ENCODE peak calls at places on chromosomes 12 and 14, in seven cellular contexts. N, Z, F, G, C, B and J are unnamed samples.

GRCh38 chr12:26318661-26319068 is 123.3 kb downstream of the SSPN start:
- DNase-seq in N (no peak), Z (no peak), F (peak; percentile 94), G (no peak), C (peak; percentile 68), B (no peak), J (no peak)

GRCh38 chr12:4518106-4518728 is 20.5 kb upstream of the RAD51AP1 start:
- DNase-seq in N (no peak), Z (no peak), F (peak; percentile 23), G (no peak), C (no peak), B (no peak), J (no peak)

GRCh38 chr14:102683399-102684275 is 91.2 kb downstream of the RCOR1 start:
- DNase-seq in N (no peak), Z (no peak), F (no peak), G (no peak), C (no peak), B (no peak), J (no peak)

GRCh38 chr14:81144811-81145598 is 75.8 kb downstream of the GTF2A1 start:
- DNase-seq in N (no peak), Z (no peak), F (peak; percentile 7), G (no peak), C (no peak), B (no peak), J (peak; percentile 69)

GRCh38 chr14:44463386-44464004 is 43.6 kb downstream of the FSCB start:
- DNase-seq in N (no peak), Z (no peak), F (no peak), G (no peak), C (no peak), B (peak; percentile 93), J (peak; percentile 89)

GRCh38 chr12:68976304-68976915 is 43.4 kb upstream of the CPM start:
- DNase-seq in N (no peak), Z (no peak), F (no peak), G (no peak), C (no peak), B (no peak), J (no peak)

GRCh38 chr12:117360222-117360550 is 1.2 kb downstream of the NOS1 start:
- DNase-seq in N (no peak), Z (no peak), F (no peak), G (no peak), C (no peak), B (no peak), J (no peak)

GRCh38 chr12:50065726-50066310 is 8.4 kb downstream of the ASIC1 start:
- DNase-seq in N (no peak), Z (no peak), F (no peak), G (no peak), C (no peak), B (no peak), J (no peak)

GRCh38 chr12:12892670-12893290 is 1.4 kb downstream of the GPRC5A start:
- DNase-seq in N (no peak), Z (no peak), F (no peak), G (no peak), C (no peak), B (no peak), J (no peak)

GRCh38 chr12:117714203-117714602 is 254.6 kb downstream of the KSR2 start:
- DNase-seq in N (no peak), Z (no peak), F (no peak), G (no peak), C (no peak), B (no peak), J (no peak)

GRCh38 chr12:3152013-3152412 is 74.8 kb downstream of the TSPAN9 start:
- DNase-seq in N (no peak), Z (no peak), F (peak; percentile 72), G (no peak), C (no peak), B (no peak), J (no peak)

GRCh38 chr12:119307747-119308146 is 26.8 kb upstream of the CCDC60 start:
- DNase-seq in N (no peak), Z (no peak), F (no peak), G (no peak), C (no peak), B (no peak), J (no peak)

GRCh38 chr12:42364692-42365091 is 38.7 kb downstream of the PPHLN1 start:
- DNase-seq in N (no peak), Z (no peak), F (no peak), G (no peak), C (no peak), B (no peak), J (no peak)

GRCh38 chr12:21026302-21026701 is 104.7 kb upstream of the SLCO1B1 start:
- DNase-seq in N (no peak), Z (no peak), F (no peak), G (no peak), C (no peak), B (no peak), J (no peak)

GRCh38 chr12:67366530-67367196 is 97.5 kb downstream of the CAND1 start:
- DNase-seq in N (no peak), Z (no peak), F (no peak), G (no peak), C (no peak), B (no peak), J (no peak)

GRCh38 chr12:57462307-57463253 is 3.0 kb downstream of the GLI1 start:
- DNase-seq in N (peak; percentile 71), Z (peak; percentile 95), F (peak; percentile 86), G (peak; percentile 91), C (peak; percentile 85), B (peak; percentile 89), J (peak; percentile 69)

GRCh38 chr12:107415066-107415465 is 270.5 kb upstream of the PWP1 start:
- DNase-seq in N (no peak), Z (no peak), F (peak; percentile 20), G (no peak), C (no peak), B (no peak), J (no peak)

GRCh38 chr14:63404906-63405305 is 86.2 kb upstream of the GPHB5 start:
- DNase-seq in N (no peak), Z (no peak), F (no peak), G (no peak), C (no peak), B (no peak), J (no peak)

GRCh38 chr12:79997115-79997805 is 62.4 kb upstream of the PPP1R12A start:
- DNase-seq in N (no peak), Z (no peak), F (no peak), G (no peak), C (no peak), B (no peak), J (no peak)

GRCh38 chr12:63084501-63084900 is 66.5 kb downstream of the AVPR1A start:
- DNase-seq in N (no peak), Z (no peak), F (no peak), G (no peak), C (no peak), B (no peak), J (no peak)